ENCODE peak calls at places on chromosomes 5 and 9, in four cellular contexts. Z, X, T and O are unnamed samples.

GRCh38 chr5:152329191-152329590 is 75.9 kb downstream of the NMUR2 start:
- DNase-seq in Z (no peak), X (no peak), T (no peak), O (no peak)

GRCh38 chr5:152405145-152405544 is at the start of gene NMUR2:
- DNase-seq in Z (peak), X (peak), T (peak), O (no peak)

GRCh38 chr5:91126448-91126847 is 256.7 kb downstream of the ARRDC3 start:
- DNase-seq in Z (no peak), X (no peak), T (no peak), O (peak)

GRCh38 chr9:121239071-121239470 is 28.9 kb upstream of the GSN start:
- DNase-seq in Z (no peak), X (no peak), T (no peak), O (no peak)

GRCh38 chr5:25993701-25994100 is 1044.7 kb downstream of the CDH9 start:
- DNase-seq in Z (no peak), X (no peak), T (no peak), O (no peak)

GRCh38 chr5:135317286-135317685 is 81.7 kb downstream of the MACROH2A1 start:
- DNase-seq in Z (peak), X (no peak), T (peak), O (no peak)

GRCh38 chr5:146409081-146409671 is 38.0 kb upstream of the TCERG1 start:
- DNase-seq in Z (no peak), X (peak), T (no peak), O (no peak)

GRCh38 chr5:12648558-12648957 is 744.3 kb upstream of the CTNND2 start:
- DNase-seq in Z (no peak), X (no peak), T (no peak), O (no peak)

GRCh38 chr9:90802534-90802933 is 915 bp downstream of the SYK start:
- DNase-seq in Z (no peak), X (no peak), T (no peak), O (peak)

GRCh38 chr9:37678789-37679273 is 28.1 kb downstream of the FRMPD1 start:
- DNase-seq in Z (no peak), X (no peak), T (no peak), O (peak)

GRCh38 chr5:111384220-111384619 is 128.1 kb downstream of the STARD4 start:
- DNase-seq in Z (no peak), X (no peak), T (no peak), O (no peak)

GRCh38 chr9:119768266-119768665 is 399.0 kb upstream of the BRINP1 start:
- DNase-seq in Z (no peak), X (no peak), T (no peak), O (no peak)

GRCh38 chr9:121863931-121864330 is 212.5 kb downstream of the DAB2IP start:
- DNase-seq in Z (no peak), X (no peak), T (no peak), O (peak)

GRCh38 chr5:58016892-58017291 is 443.0 kb downstream of the PLK2 start:
- DNase-seq in Z (no peak), X (peak), T (no peak), O (peak)

GRCh38 chr5:116272281-116272941 is 187.6 kb downstream of the COMMD10 start:
- DNase-seq in Z (no peak), X (no peak), T (no peak), O (peak)

GRCh38 chr5:171682801-171683200 is 102.8 kb upstream of the SMIM23 start:
- DNase-seq in Z (no peak), X (no peak), T (no peak), O (no peak)

GRCh38 chr9:76564300-76564699 is 105.3 kb downstream of the GCNT1 start:
- DNase-seq in Z (no peak), X (no peak), T (no peak), O (no peak)

GRCh38 chr5:133106761-133107572 is 55.2 kb downstream of the HSPA4 start:
- DNase-seq in Z (no peak), X (no peak), T (no peak), O (no peak)

GRCh38 chr5:137612576-137612975 is 113.5 kb upstream of the SPOCK1 start:
- DNase-seq in Z (no peak), X (no peak), T (no peak), O (no peak)

GRCh38 chr5:147973086-147973485 is 66.7 kb upstream of the C5orf46 start:
- DNase-seq in Z (no peak), X (no peak), T (no peak), O (no peak)

GRCh38 chr5:6570530-6570929 is 62.3 kb downstream of the NSUN2 start:
- DNase-seq in Z (no peak), X (no peak), T (no peak), O (no peak)

GRCh38 chr5:76025069-76025468 is 58.1 kb upstream of the SV2C start:
- DNase-seq in Z (no peak), X (no peak), T (no peak), O (no peak)

GRCh38 chr5:527646-528591 is 3.7 kb upstream of the SLC9A3 start:
- DNase-seq in Z (no peak), X (no peak), T (no peak), O (no peak)

GRCh38 chr9:71859939-71860338 is 51.1 kb downstream of the ABHD17B start:
- DNase-seq in Z (no peak), X (no peak), T (no peak), O (peak)

GRCh38 chr9:89311346-89312153 is 555 bp downstream of the CKS2 start:
- DNase-seq in Z (no peak), X (no peak), T (no peak), O (peak)

GRCh38 chr9:129400971-129401622 is 219.8 kb downstream of the C9orf50 start:
- DNase-seq in Z (peak), X (no peak), T (no peak), O (no peak)

GRCh38 chr5:96026334-96027065 is 64.8 kb upstream of the ELL2 start:
- DNase-seq in Z (no peak), X (no peak), T (no peak), O (peak)

GRCh38 chr9:94961870-94962269 is 235.4 kb downstream of the AOPEP start:
- DNase-seq in Z (no peak), X (no peak), T (no peak), O (no peak)

GRCh38 chr9:130692365-130692764 is 1.2 kb upstream of the EXOSC2 start:
- DNase-seq in Z (peak), X (peak), T (peak), O (peak)

GRCh38 chr5:150461231-150461630 is 11.7 kb upstream of the RPS14 start:
- DNase-seq in Z (no peak), X (no peak), T (no peak), O (no peak)

GRCh38 chr9:17131494-17131893 is 3.3 kb upstream of the CNTLN start:
- DNase-seq in Z (no peak), X (no peak), T (no peak), O (no peak)

GRCh38 chr5:122297587-122298298 is 14.3 kb upstream of the SNCAIP start:
- DNase-seq in Z (no peak), X (no peak), T (no peak), O (no peak)

GRCh38 chr5:52725065-52725746 is 62.5 kb upstream of the ITGA1 start:
- DNase-seq in Z (no peak), X (no peak), T (no peak), O (peak)

GRCh38 chr9:112194969-112195431 is 19.9 kb upstream of the SUSD1 start:
- DNase-seq in Z (no peak), X (no peak), T (no peak), O (no peak)

GRCh38 chr9:80552931-80553330 is 981.2 kb downstream of the TLE4 start:
- DNase-seq in Z (no peak), X (no peak), T (no peak), O (peak)

GRCh38 chr5:168346417-168346816 is 55.0 kb downstream of the WWC1 start:
- DNase-seq in Z (peak), X (no peak), T (no peak), O (no peak)
- H3K14ac ChIP-seq in Z (no peak), X (no peak), T (no peak), O (no peak)

GRCh38 chr9:98332405-98332831 is 77.0 kb upstream of the TBC1D2 start:
- DNase-seq in Z (no peak), X (no peak), T (no peak), O (no peak)
- H2BK15ac ChIP-seq in Z (no peak), X (no peak), T (no peak), O (no peak)

DNA sequence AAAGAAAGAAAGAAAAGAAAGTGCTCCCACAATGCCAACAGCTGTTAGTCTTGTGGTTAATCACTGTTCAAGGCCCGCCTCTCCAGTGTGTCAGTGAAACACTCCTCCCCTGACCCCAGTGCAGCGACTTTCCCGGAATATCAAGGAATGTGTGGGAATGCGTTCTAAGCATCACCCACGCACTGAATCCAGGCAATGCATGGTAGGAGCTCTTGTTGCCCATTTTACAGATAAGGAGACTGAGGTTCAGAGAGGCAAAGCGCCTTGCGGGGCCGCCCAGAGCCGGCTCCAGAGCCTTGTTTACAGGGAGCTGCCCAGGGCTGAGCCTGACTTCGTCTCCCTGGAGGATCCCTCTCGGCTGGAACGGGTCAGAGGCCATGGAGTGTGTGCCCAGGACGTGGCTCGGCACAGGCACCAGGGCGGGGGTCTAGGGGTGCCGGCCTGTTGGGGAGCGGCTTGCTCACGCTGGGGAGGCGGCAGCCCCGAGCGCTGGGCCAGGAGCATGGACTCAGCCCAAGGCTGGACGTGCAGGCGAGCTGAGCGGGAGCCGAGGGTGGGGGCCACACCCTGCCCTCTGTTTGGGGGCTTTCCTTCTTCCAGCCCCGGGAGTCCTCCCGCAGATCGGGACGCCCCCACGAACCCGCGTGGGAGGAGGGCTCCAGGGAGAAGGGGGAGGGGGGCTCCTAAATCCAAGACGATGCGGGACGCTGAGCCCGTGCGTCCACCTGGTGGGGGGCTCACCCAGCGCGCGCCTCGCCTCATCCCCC is 787 bp downstream of the ST6GALNAC6 start:
- DNase-seq in Z (peak), X (no peak), T (no peak), O (peak)
- H2BK12ac ChIP-seq in Z (no peak), X (peak), T (peak), O (peak)

GRCh38 chr5:142446960-142447279 is 122.1 kb upstream of the SPRY4 start:
- DNase-seq in Z (no peak), X (no peak), T (no peak), O (no peak)

GRCh38 chr5:142445266-142445665 is 120.4 kb upstream of the SPRY4 start:
- DNase-seq in Z (no peak), X (no peak), T (no peak), O (peak)

GRCh38 chr5:142447887-142448286 is 123.1 kb upstream of the SPRY4 start:
- DNase-seq in Z (no peak), X (no peak), T (no peak), O (no peak)

GRCh38 chr5:142450419-142450818 is 125.6 kb upstream of the SPRY4 start:
- DNase-seq in Z (no peak), X (no peak), T (no peak), O (no peak)

DNA sequence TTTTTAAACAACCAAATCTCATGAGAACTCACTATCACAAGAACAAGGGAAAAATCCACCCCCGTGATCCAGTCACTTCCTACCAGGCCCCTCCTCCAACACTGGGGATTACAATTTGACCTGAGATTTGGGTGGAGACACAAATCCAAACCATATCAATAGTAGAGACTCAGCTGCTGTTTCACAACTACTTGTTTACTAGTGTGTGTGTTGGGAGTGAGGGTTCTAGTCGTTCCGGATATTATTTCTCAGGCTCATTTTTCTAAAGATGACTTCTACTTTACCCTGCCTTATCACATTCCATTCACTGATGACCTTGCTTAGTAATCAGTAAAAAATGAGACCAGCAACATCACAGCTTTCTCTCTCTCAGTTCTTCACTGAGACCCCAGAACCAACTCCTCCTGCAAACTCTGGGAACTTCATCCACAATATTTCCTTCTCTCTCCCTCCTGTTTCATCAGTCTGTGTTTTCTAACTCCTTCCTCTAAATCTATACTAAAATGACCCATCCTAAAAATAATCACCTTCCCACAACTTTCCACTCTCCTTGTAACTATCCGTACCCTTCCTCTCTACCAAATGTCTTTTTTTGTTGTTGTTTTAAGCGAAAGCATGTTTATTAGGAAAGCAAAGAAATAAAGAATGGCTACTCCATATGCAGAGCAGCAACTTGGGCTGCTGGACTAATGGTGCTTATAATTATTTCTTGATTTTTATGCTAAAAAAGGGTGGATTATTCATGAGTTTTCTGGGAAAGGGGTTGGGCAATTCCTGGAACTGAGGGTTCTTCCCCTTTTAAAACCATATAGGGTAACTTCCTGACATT is 121.5 kb upstream of the SPRY4 start:
- DNase-seq in Z (no peak), X (no peak), T (no peak), O (peak)
- H3K14ac ChIP-seq in Z (no peak), X (no peak), T (no peak), O (no peak)

DNA sequence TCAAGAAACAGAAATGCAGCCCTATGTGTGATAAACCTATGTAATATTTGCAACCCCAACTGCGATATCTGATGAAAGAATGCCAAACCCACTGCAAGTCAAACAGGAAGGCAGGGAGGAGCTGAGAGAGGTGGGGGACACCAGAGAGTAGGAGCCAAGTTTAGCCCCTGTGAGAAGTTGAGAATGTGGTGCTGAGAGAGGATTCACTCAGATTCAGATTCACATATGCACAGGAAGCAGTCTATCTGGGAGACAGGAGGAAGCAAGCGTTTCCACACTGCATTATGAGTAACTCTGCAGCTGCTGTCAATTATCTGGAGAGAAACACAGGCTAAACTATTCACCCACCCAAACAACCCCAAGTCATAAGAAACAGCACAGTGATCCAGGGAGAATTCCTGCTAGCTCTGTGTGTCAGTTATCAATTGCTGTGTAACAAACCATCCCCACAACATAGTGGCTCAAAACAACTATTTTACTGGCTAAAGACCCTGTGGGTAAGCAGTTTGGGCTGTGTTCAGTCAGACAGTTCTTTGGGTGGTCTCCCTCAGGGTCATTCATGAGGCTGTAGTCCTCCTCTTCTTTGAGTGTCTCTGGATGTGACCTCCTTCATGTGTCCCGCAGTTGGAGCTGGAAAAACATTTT is 161.9 kb upstream of the RAI14 start:
- DNase-seq in Z (no peak), X (no peak), T (peak), O (no peak)
- H2BK15ac ChIP-seq in Z (no peak), X (no peak), T (peak), O (no peak)

GRCh38 chr5:174612686-174613085 is 111.7 kb upstream of the MSX2 start:
- DNase-seq in Z (no peak), X (no peak), T (no peak), O (peak)

GRCh38 chr5:174608631-174609097 is 115.7 kb upstream of the MSX2 start:
- DNase-seq in Z (no peak), X (no peak), T (no peak), O (no peak)

GRCh38 chr5:174614500-174615135 is 109.8 kb upstream of the MSX2 start:
- DNase-seq in Z (no peak), X (no peak), T (no peak), O (no peak)

GRCh38 chr5:174609116-174609515 is 115.3 kb upstream of the MSX2 start:
- DNase-seq in Z (no peak), X (no peak), T (no peak), O (no peak)

GRCh38 chr5:174610968-174611367 is 113.4 kb upstream of the MSX2 start:
- DNase-seq in Z (no peak), X (no peak), T (no peak), O (peak)
- H2BK12ac ChIP-seq in Z (no peak), X (no peak), T (no peak), O (no peak)

GRCh38 chr9:92963831-92964606 is 16.7 kb downstream of the FGD3 start:
- DNase-seq in Z (no peak), X (no peak), T (no peak), O (no peak)
- H3K14ac ChIP-seq in Z (no peak), X (no peak), T (no peak), O (no peak)

GRCh38 chr9:114613919-114614318 is 2.8 kb downstream of the TMEM268 start:
- DNase-seq in Z (no peak), X (no peak), T (no peak), O (no peak)
- H2BK15ac ChIP-seq in Z (no peak), X (no peak), T (no peak), O (no peak)

GRCh38 chr5:81789033-81789432 is 38.1 kb upstream of the SSBP2 start:
- DNase-seq in Z (no peak), X (no peak), T (no peak), O (peak)
- H2BK12ac ChIP-seq in Z (no peak), X (no peak), T (peak), O (peak)

GRCh38 chr5:143226872-143227271 is 176.6 kb downstream of the NR3C1 start:
- DNase-seq in Z (no peak), X (no peak), T (no peak), O (no peak)
- H3K14ac ChIP-seq in Z (no peak), X (no peak), T (no peak), O (no peak)